ENCODE peak calls at places on chromosomes 5 and 9, in five cellular contexts. One of them, this sample, is unnamed.

GRCh38 chr9:133731876-133732321 is 6.3 kb downstream of the SARDH start:
- DNase-seq in SK-N-SH: peak
- DNase-seq in K562: peak
- DNase-seq in HepG2: peak
- DNase-seq in H1: no peak
- DNase-seq in this sample: no peak

GRCh38 chr5:180807654-180808414 is 5.2 kb upstream of the MGAT1 start:
- DNase-seq in SK-N-SH: no peak
- DNase-seq in K562: no peak
- DNase-seq in HepG2: no peak
- DNase-seq in H1: no peak
- DNase-seq in this sample: no peak

GRCh38 chr9:33445941-33446506 is 1.4 kb downstream of the AQP3 start:
- DNase-seq in SK-N-SH: no peak
- DNase-seq in K562: peak
- DNase-seq in HepG2: no peak
- DNase-seq in H1: no peak
- DNase-seq in this sample: no peak

GRCh38 chr9:35426627-35427026 is 63.3 kb upstream of the RUSC2 start:
- DNase-seq in SK-N-SH: no peak
- DNase-seq in K562: no peak
- DNase-seq in HepG2: no peak
- DNase-seq in H1: no peak
- DNase-seq in this sample: no peak

GRCh38 chr9:83449981-83450380 is 88.2 kb downstream of the FRMD3 start:
- DNase-seq in SK-N-SH: no peak
- DNase-seq in K562: no peak
- DNase-seq in HepG2: no peak
- DNase-seq in H1: no peak
- DNase-seq in this sample: no peak

GRCh38 chr9:71819115-71819739 is 50.9 kb upstream of the CEMIP2 start:
- DNase-seq in SK-N-SH: peak
- DNase-seq in K562: peak
- DNase-seq in HepG2: peak
- DNase-seq in H1: no peak
- DNase-seq in this sample: no peak

GRCh38 chr9:134484479-134484878 is 157.1 kb upstream of the COL5A1 start:
- DNase-seq in SK-N-SH: no peak
- DNase-seq in K562: no peak
- DNase-seq in HepG2: no peak
- DNase-seq in H1: no peak
- DNase-seq in this sample: no peak

GRCh38 chr5:93433422-93433821 is 147.6 kb downstream of the NR2F1-AS1 start:
- DNase-seq in SK-N-SH: no peak
- DNase-seq in K562: no peak
- DNase-seq in HepG2: no peak
- DNase-seq in H1: no peak
- DNase-seq in this sample: no peak

GRCh38 chr9:133704711-133705181 is 33.4 kb downstream of the SARDH start:
- DNase-seq in SK-N-SH: no peak
- DNase-seq in K562: no peak
- DNase-seq in HepG2: no peak
- DNase-seq in H1: no peak
- DNase-seq in this sample: no peak

GRCh38 chr5:132772291-132773070 is 4.6 kb downstream of the SEPTIN8 start:
- DNase-seq in SK-N-SH: no peak
- DNase-seq in K562: no peak
- DNase-seq in HepG2: no peak
- DNase-seq in H1: no peak
- DNase-seq in this sample: no peak
- H3K27ac ChIP-seq in SK-N-SH: no peak
- H3K27ac ChIP-seq in K562: no peak
- H3K27ac ChIP-seq in HepG2: peak
- H3K27ac ChIP-seq in H1: no peak
- H3K27ac ChIP-seq in this sample: no peak

DNA sequence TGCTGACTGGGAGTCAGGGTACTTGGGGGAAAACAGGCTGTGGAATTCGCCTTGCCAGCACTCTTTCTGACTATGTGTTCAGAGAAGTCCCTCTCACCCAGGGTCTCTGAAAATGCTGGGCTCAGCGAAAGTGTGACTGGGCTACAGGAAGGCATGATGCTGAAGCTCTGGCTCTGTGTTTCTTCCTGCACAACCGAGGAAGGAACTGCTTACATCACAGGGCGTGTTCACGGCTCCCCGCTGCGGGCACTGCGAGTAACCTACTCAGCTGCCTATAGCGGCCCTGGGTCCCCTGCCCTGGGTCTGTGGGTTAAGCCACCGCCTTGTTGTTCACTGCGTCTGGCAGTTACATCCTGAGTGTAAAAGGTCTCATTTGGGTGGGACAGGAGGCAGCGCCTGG is 222.4 kb upstream of the IRX4 start:
- DNase-seq in SK-N-SH: no peak
- DNase-seq in K562: no peak
- DNase-seq in HepG2: no peak
- DNase-seq in H1: no peak
- DNase-seq in this sample: no peak
- TF ChIP-seq TAF1 in SK-N-SH: no peak
- TF ChIP-seq TAF1 in K562: no peak
- TF ChIP-seq TAF1 in HepG2: no peak
- TF ChIP-seq TAF1 in H1: no peak
- TF ChIP-seq TAF1 in this sample: no peak

DNA sequence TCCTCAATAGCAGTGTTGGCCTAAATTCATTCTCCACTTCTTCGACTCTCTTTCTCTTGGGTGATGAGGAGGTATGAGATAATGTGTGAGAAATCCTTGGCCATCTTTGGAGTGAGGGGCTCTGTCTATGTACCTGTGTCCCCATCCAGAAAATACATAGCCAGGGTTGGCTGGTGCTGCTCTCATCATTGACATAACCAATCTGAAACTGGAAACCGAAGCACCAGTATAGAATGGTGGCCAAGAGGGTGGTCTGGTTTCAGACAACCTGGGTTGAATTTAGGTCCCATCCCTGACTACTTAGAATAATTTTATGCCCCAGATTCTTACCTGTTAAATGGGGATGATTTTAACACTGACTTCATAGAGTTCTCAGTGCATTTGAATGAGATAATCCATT is 208.1 kb downstream of the ARHGAP26 start:
- DNase-seq in SK-N-SH: no peak
- DNase-seq in K562: no peak
- DNase-seq in HepG2: no peak
- DNase-seq in H1: no peak
- DNase-seq in this sample: no peak
- H3K27ac ChIP-seq in SK-N-SH: peak
- H3K27ac ChIP-seq in K562: no peak
- H3K27ac ChIP-seq in HepG2: no peak
- H3K27ac ChIP-seq in H1: no peak
- H3K27ac ChIP-seq in this sample: peak

DNA sequence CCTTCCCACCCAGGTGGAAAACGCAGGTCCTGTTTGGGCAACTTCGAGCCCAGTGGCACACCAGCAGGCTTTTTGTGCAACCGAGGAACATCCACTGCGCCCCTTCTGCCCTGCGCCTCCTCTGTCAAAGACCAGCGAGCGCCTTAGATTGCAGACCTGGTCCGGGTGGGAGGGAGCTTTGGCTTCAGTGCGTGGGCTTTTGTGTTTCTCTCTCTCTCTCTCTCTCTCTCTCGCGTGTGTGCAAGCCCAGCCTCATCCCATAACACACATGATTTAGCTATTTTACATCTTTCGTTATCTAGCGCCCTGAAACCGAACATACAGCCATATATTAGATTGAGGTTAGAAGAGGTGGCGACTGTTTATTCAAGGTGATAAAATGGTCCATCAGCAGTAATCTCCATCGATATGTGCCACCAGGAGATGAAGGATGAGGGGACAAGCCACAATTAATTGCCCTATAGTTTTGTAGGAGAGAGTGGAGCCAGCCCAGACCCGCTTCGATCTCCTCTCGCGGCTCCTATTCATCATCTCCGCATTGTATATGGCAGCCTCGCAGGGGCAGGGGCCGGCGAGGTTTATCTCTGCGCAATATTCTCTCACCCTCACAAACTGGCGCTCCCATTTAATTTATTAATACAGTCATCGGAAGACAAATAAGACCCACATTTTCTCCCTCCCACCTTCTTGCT is 5.3 kb downstream of the PRDM6 start:
- DNase-seq in SK-N-SH: peak
- DNase-seq in K562: no peak
- DNase-seq in HepG2: no peak
- DNase-seq in H1: no peak
- DNase-seq in this sample: no peak
- TF ChIP-seq TAF1 in SK-N-SH: no peak
- TF ChIP-seq TAF1 in K562: no peak
- TF ChIP-seq TAF1 in HepG2: no peak
- TF ChIP-seq TAF1 in H1: no peak
- TF ChIP-seq TAF1 in this sample: no peak

DNA sequence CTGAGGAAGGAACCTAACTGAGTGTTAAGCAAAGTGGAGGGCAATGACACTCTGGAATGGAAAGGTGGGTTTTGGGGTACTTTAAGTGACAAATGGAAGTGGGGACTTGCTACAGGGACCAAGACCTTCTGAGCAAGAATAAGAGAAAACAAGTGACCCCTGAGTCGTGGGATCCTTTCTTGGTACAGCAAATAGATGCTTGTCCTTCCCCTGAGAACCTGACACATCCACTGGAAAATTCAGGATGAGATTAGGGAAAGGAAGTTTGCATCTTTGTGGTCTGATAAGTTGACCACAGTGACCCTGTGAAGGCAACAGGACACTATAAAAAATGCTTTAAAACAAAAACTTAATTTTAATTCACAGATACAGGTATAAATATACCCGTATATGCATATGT is 1.8 kb upstream of the IRF1 start:
- DNase-seq in SK-N-SH: no peak
- DNase-seq in K562: no peak
- DNase-seq in HepG2: no peak
- DNase-seq in H1: no peak
- DNase-seq in this sample: no peak
- H3K27ac ChIP-seq in SK-N-SH: no peak
- H3K27ac ChIP-seq in K562: no peak
- H3K27ac ChIP-seq in HepG2: no peak
- H3K27ac ChIP-seq in H1: no peak
- H3K27ac ChIP-seq in this sample: no peak

GRCh38 chr9:92147030-92147853 is 32.0 kb upstream of the SPTLC1 start:
- DNase-seq in SK-N-SH: no peak
- DNase-seq in K562: peak
- DNase-seq in HepG2: no peak
- DNase-seq in H1: no peak
- DNase-seq in this sample: no peak
- TF ChIP-seq TAF1 in SK-N-SH: peak
- TF ChIP-seq TAF1 in K562: no peak
- TF ChIP-seq TAF1 in HepG2: no peak
- TF ChIP-seq TAF1 in H1: peak
- TF ChIP-seq TAF1 in this sample: peak